ENCODE peak calls at places on chromosomes 2 and 18, in four cellular contexts. J is neural progenitor cell, X is GM23248, W is IMR-90. I is an unnamed sample.

GRCh38 chr18:48815581-48816324 is 135.0 kb downstream of the SMAD7 start:
- DNase-seq in J (no peak), X (peak), W (peak), I (no peak)

GRCh38 chr2:101328474-101329007 is 20.0 kb upstream of the RNF149 start:
- DNase-seq in J (no peak), X (peak), W (peak), I (peak)

GRCh38 chr18:31161757-31162418 is 768 bp downstream of the DSC1 start:
- DNase-seq in J (no peak), X (no peak), W (no peak), I (no peak)

GRCh38 chr18:31819106-31819924 is 58.6 kb upstream of the SLC25A52 start:
- DNase-seq in J (peak), X (peak), W (peak), I (no peak)

GRCh38 chr18:42222557-42222956 is 267.5 kb downstream of the PIK3C3 start:
- DNase-seq in J (no peak), X (no peak), W (no peak), I (no peak)

GRCh38 chr18:27735117-27735516 is 441.8 kb downstream of the CDH2 start:
- DNase-seq in J (no peak), X (no peak), W (no peak), I (no peak)

GRCh38 chr18:44060197-44060596 is 620.5 kb upstream of the SETBP1 start:
- DNase-seq in J (no peak), X (no peak), W (no peak), I (no peak)

GRCh38 chr18:6775702-6776101 is 46.2 kb downstream of the ARHGAP28 start:
- DNase-seq in J (no peak), X (no peak), W (no peak), I (no peak)

GRCh38 chr2:46547223-46548102 is 68.1 kb downstream of the TMEM247 start:
- DNase-seq in J (no peak), X (no peak), W (no peak), I (no peak)

GRCh38 chr2:143835481-143835880 is 684.4 kb downstream of the ZEB2 start:
- DNase-seq in J (no peak), X (no peak), W (peak), I (no peak)

GRCh38 chr2:159612255-159612901 is 4.0 kb downstream of the BAZ2B start:
- DNase-seq in J (peak), X (peak), W (peak), I (no peak)

GRCh38 chr18:58350526-58350925 is 278.4 kb downstream of the ALPK2 start:
- DNase-seq in J (no peak), X (no peak), W (peak), I (no peak)

GRCh38 chr2:234493117-234493516 is 3.8 kb downstream of the ARL4C start:
- DNase-seq in J (peak), X (no peak), W (no peak), I (no peak)

GRCh38 chr2:36777788-36778187 is 81.3 kb downstream of the VIT start:
- DNase-seq in J (no peak), X (no peak), W (no peak), I (no peak)

GRCh38 chr2:174866421-174866820 is 102.1 kb upstream of the CHRNA1 start:
- DNase-seq in J (no peak), X (no peak), W (no peak), I (no peak)

GRCh38 chr2:192887296-192887695 is 692.6 kb upstream of the TMEFF2 start:
- DNase-seq in J (no peak), X (no peak), W (no peak), I (no peak)

GRCh38 chr2:101361079-101361478 is 26.2 kb downstream of the CREG2 start:
- DNase-seq in J (no peak), X (no peak), W (no peak), I (no peak)

GRCh38 chr2:96856776-96857673 is 791 bp downstream of the ANKRD39 start:
- DNase-seq in J (peak), X (peak), W (no peak), I (no peak)

GRCh38 chr2:129793326-129793955 is 186.0 kb upstream of the RAB6C start:
- DNase-seq in J (no peak), X (no peak), W (no peak), I (no peak)

GRCh38 chr18:36493349-36494281 is 196.1 kb downstream of the FHOD3 start:
- DNase-seq in J (peak), X (peak), W (peak), I (no peak)

GRCh38 chr2:30403592-30404353 is 43.3 kb upstream of the LCLAT1 start:
- DNase-seq in J (no peak), X (no peak), W (no peak), I (no peak)
- H3K27ac ChIP-seq in J (peak), X (no peak), W (peak), I (no peak)

GRCh38 chr18:22778996-22779395 is 154.1 kb upstream of the RBBP8 start:
- DNase-seq in J (no peak), X (no peak), W (no peak), I (no peak)

DNA sequence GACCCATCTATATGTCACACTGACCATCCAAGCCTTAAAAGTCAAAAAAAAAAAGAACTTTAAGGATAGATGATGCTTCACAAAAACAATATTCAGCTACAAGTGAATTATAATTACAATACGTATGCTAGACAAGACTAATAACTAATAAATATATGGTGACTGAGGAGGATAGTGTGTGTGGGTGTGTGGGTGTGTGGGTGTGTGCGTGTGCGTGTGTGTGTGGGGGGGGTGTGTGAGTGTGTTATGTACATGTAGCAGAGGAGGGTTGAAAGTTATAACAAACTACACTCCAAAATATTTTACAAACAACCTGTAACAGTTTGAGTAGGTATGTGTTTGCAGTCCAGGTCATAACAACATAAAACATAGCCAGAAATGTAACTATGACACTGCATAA is 159.2 kb upstream of the RBBP8 start:
- DNase-seq in J (no peak), X (no peak), W (no peak), I (no peak)
- H3K27ac ChIP-seq in J (no peak), X (no peak), W (no peak), I (no peak)

GRCh38 chr18:2983296-2983695 is 29.6 kb downstream of the LPIN2 start:
- DNase-seq in J (no peak), X (peak), W (no peak), I (no peak)

GRCh38 chr18:2984703-2985261 is 28.2 kb downstream of the LPIN2 start:
- DNase-seq in J (peak), X (no peak), W (no peak), I (no peak)

GRCh38 chr18:2981212-2981728 is 31.7 kb downstream of the LPIN2 start:
- DNase-seq in J (no peak), X (peak), W (peak), I (no peak)

GRCh38 chr18:2980607-2980923 is 32.4 kb downstream of the LPIN2 start:
- DNase-seq in J (no peak), X (no peak), W (no peak), I (no peak)

GRCh38 chr18:2982452-2983172 is 30.3 kb downstream of the LPIN2 start:
- DNase-seq in J (no peak), X (peak), W (no peak), I (no peak)
- H3K27ac ChIP-seq in J (no peak), X (peak), W (peak), I (no peak)

GRCh38 chr2:189669913-189670312 is 4.6 kb upstream of the ANKAR start:
- DNase-seq in J (no peak), X (no peak), W (no peak), I (no peak)
- H3K27ac ChIP-seq in J (no peak), X (no peak), W (no peak), I (no peak)

GRCh38 chr2:201985740-201986735 is 47.6 kb upstream of the FZD7 start:
- DNase-seq in J (no peak), X (peak), W (peak), I (no peak)
- H3K27ac ChIP-seq in J (no peak), X (no peak), W (no peak), I (no peak)

GRCh38 chr18:76380127-76380729 is 114.8 kb downstream of the ZNF516 start:
- DNase-seq in J (no peak), X (no peak), W (no peak), I (no peak)

GRCh38 chr18:76378526-76379215 is 116.4 kb downstream of the ZNF516 start:
- DNase-seq in J (no peak), X (no peak), W (no peak), I (no peak)

GRCh38 chr18:76382265-76382664 is 112.8 kb downstream of the ZNF516 start:
- DNase-seq in J (no peak), X (no peak), W (peak), I (no peak)

GRCh38 chr18:76379226-76380126 is 115.6 kb downstream of the ZNF516 start:
- DNase-seq in J (no peak), X (no peak), W (no peak), I (no peak)

DNA sequence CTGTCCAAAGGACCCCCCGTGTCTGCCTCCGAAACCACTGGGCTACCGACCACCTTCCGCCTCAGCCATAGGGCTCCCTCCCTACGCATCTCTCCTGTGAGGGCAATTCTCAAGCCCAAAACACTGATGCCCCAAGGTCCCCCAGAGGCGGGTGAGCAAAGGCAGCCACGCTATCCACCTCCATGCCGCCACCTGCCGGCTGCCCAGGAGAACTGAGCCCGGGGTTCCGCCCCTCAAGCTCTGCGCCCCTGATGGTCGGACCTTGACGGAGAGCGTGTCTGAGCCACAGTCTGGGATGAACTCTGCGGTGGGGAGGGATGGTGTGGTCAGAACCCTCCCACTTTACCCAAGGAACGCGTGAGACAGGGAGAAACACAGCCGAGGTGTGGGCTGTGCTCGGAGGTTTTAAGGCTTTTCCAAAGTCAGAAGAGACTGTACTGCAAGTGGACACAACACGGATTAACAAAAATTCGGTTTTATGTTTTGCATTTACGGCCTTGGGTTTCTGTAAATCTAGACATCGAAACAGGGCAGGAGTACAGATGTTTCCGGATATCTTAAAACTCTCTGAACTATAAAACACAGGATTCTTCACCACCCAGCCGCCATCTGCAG is 114.1 kb downstream of the ZNF516 start:
- DNase-seq in J (peak), X (peak), W (no peak), I (no peak)
- H3K27ac ChIP-seq in J (no peak), X (no peak), W (no peak), I (no peak)

DNA sequence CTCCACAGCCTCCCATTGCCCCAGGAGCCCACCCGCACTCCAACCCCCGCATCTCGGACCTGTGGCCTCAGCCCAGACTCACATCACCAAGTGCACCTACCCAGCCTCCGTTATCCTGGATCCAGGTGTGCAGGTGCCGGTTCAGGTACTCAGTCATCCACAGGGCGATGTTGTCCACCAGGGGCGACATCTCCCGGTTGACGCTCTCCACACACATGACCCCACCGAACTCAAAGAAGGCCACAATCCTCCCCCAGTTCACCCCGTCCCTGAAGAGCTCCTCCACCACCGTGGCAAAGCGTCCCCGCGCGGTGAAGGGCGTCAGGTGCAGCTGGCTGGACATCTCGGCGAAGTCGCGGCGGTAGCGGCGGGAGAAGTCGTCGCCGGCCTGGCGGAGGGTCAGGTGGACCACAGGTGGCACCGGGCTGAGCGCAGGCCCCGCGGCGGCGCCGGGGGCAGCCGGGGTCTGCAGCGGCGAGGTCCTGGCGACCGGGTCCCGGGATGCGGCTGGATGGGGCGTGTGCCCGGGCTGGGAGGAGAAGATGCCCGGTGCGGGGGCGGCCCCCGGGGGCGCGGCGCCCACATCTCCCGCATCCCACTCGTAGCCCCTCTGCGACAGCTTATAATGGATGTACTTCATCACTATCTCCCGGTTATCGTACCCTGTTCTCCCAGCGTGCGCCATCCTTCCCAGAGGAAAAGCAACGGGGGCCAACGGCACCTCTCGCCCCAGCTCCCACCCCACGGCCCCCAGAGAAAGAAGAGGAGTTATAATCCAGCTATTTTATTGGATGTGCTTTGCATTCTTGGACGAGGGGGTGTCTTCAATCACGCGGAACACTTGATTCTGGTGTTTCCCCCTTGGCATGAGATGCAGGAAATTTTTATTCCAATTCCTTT is 1.3 kb downstream of the BCL2 start:
- DNase-seq in J (peak), X (peak), W (no peak), I (peak)
- H3K27ac ChIP-seq in J (no peak), X (no peak), W (no peak), I (no peak)

GRCh38 chr2:48146552-48146951 is 240.3 kb upstream of the FBXO11 start:
- DNase-seq in J (no peak), X (no peak), W (no peak), I (no peak)
- H3K27ac ChIP-seq in J (no peak), X (no peak), W (no peak), I (no peak)